ENCODE peak calls at places on chromosome 22, in four cellular contexts. F, D, N and V are unnamed samples.

GRCh38 chr22:41925783-41926460 is 684 bp downstream of the TNFRSF13C start:
- DNase-seq in F (peak), D (peak), N (no peak), V (no peak)

GRCh38 chr22:48258108-48258705 is 1495.8 kb downstream of the TBC1D22A start:
- DNase-seq in F (no peak), D (no peak), N (no peak), V (no peak)

GRCh38 chr22:20866716-20867115 is 7.9 kb downstream of the SNAP29 start:
- DNase-seq in F (no peak), D (no peak), N (no peak), V (no peak)

GRCh38 chr22:39498802-39499201 is 3.3 kb upstream of the MIEF1 start:
- DNase-seq in F (no peak), D (no peak), N (no peak), V (no peak)

GRCh38 chr22:38938925-38939324 is 18.5 kb upstream of the APOBEC3A start:
- DNase-seq in F (no peak), D (no peak), N (no peak), V (no peak)

GRCh38 chr22:25159028-25159427 is 40.6 kb upstream of the CRYBB3 start:
- DNase-seq in F (no peak), D (no peak), N (peak), V (no peak)

GRCh38 chr22:49197500-49197899 is 630.2 kb downstream of the BRD1 start:
- DNase-seq in F (no peak), D (no peak), N (no peak), V (no peak)

GRCh38 chr22:26086359-26086758 is 82.9 kb upstream of the SEZ6L start:
- DNase-seq in F (no peak), D (no peak), N (no peak), V (no peak)

GRCh38 chr22:20239063-20239950 is 28.8 kb downstream of the RTN4R start:
- DNase-seq in F (peak), D (peak), N (no peak), V (no peak)

GRCh38 chr22:23234409-23235161 is 54.3 kb downstream of the BCR start:
- DNase-seq in F (no peak), D (no peak), N (no peak), V (no peak)

GRCh38 chr22:23236440-23237139 is 56.3 kb downstream of the BCR start:
- DNase-seq in F (no peak), D (no peak), N (no peak), V (no peak)

GRCh38 chr22:23237201-23237798 is 57.0 kb downstream of the BCR start:
- DNase-seq in F (peak), D (peak), N (no peak), V (no peak)

GRCh38 chr22:23235425-23235824 is 55.1 kb downstream of the BCR start:
- DNase-seq in F (no peak), D (no peak), N (no peak), V (no peak)

DNA sequence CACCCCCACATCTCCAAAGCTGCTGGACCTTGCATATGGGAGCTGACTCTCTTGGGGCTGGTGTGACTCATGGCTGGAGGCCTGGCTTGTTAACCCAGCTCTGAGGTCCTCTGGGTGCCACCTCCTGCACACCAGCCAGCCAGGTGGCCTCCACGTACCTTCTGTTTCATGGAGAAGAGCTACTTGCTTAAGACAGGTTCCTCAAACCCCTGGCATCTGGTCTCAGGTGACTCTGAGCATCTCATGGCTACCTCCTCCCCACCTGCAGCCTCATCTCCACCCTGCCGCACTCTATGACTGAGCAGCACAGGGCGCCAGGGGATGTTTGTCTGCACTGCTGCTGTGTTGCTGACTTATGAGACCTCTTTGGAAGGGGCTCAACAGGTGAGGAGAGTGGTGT is 55.7 kb downstream of the BCR start:
- DNase-seq in F (no peak), D (no peak), N (no peak), V (no peak)
- H3K27ac ChIP-seq in F (no peak), D (no peak), N (peak), V (peak)

GRCh38 chr22:44702479-44703219 is 645 bp downstream of the PRR5 start:
- DNase-seq in F (no peak), D (no peak), N (peak), V (no peak)
- TF ChIP-seq CTCF in F (no peak), D (no peak), N (peak), V (no peak)

GRCh38 chr22:21970037-21970799 is 12.4 kb downstream of the TOP3B start:
- DNase-seq in F (no peak), D (no peak), N (no peak), V (no peak)
- H3K27ac ChIP-seq in F (no peak), D (no peak), N (no peak), V (peak)

GRCh38 chr22:29603358-29604191 is at the start of gene NF2:
- DNase-seq in F (peak), D (peak), N (peak), V (peak)
- TF ChIP-seq CTCF in F (no peak), D (peak), N (no peak), V (no peak)

DNA sequence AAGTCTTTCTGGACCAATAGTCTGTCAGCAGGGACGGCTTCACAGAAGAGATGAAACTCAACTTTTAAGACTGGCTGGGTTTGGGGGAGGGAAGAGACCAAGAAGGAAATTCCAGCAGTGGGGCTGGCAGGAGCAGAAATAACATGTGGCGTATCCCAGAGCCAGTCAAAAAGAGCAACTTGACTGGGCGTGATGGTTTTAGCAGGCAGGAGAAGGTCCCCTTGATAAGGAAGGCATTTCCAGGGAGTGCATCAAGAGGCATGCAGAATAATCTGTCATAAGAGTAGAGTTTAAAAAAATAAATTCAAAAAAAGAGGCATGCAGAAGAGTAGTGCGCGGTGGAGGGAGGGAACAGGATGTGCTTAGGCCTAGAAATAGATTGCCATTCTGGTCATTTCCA is 52.5 kb downstream of the C22orf31 start:
- DNase-seq in F (no peak), D (no peak), N (peak), V (no peak)
- H3K27ac ChIP-seq in F (peak), D (peak), N (no peak), V (no peak)

GRCh38 chr22:36546092-36546804 is 17.3 kb upstream of the EIF3D start:
- DNase-seq in F (peak), D (no peak), N (peak), V (peak)
- TF ChIP-seq CTCF in F (peak), D (peak), N (peak), V (peak)

DNA sequence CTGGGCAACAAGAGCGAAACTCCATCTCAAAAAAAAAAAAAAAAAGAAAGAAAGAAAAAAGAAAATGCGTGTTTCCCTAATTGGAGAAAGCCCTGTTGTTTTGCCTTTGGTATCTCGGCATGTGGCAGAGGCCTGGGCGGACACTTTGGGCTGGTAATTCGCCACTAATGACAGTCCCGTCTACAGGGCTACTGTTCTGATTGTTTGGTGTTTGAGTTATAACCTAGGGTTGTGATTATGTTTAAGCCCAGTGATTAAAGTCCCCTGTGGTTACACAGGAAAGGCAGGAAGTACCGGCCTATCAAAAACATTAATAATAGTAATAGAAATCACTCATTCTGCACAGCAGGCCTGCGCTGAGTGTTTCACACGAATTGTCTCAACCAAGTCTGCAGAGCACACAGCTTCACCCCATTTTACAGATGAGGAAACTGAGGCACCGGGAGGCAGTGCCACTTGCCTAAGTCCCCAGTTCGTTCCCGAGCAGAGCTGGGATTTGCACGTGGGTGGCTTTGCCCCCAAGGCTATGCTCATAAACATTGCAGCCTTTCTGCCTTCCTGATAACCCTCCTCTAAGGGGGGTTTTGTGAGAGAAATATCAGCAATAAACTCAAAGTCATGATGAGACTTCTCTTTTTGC is 39.1 kb upstream of the GRAMD4 start:
- DNase-seq in F (peak), D (no peak), N (no peak), V (no peak)
- H3K27ac ChIP-seq in F (peak), D (peak), N (no peak), V (peak)

GRCh38 chr22:31947296-31947695 is 3.0 kb downstream of the YWHAH start:
- DNase-seq in F (no peak), D (no peak), N (no peak), V (peak)
- TF ChIP-seq CTCF in F (peak), D (peak), N (peak), V (peak)

DNA sequence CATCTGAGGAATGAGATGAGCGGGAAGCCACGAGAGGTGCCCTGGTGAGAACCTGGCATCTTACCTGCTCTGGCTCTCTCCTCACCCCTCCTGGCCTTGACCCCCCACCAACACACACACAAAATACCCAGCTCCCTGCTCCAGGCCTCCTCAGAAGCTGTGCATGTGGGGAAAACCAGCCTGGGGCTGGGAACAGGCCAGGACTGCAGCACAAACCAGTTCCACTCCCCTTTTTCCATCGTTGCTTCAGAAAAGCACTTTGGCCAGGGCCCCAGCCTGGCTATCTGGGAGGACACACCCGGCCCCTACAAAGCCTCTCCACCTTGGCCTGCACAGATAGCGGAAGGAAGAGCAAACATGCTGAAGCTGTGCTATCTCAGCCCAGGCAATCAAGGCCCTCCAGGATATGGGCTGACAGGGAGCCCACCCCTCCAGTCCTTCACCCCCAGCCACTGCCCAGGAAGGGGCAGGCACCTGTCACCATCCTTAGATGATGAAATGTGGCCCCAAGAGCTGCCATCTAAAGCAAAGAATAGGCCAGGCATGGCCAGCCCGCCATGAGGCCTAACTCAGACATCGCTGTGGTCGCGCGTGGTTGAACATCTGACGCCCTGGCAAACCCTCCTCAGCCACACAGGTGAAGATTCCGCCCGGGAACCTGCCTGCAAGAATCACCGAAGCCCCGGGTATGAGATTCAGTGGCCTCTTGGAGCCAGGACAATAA is 35.4 kb downstream of the PISD start:
- DNase-seq in F (no peak), D (no peak), N (no peak), V (no peak)
- H3K27ac ChIP-seq in F (peak), D (peak), N (no peak), V (peak)